ENCODE peak calls at places on chromosome 1, in six cellular contexts. One of them, this sample, is unnamed.

GRCh38 chr1:7641587-7642417 is 129.3 kb upstream of the VAMP3 start:
- DNase-seq in activated naive CD4-positive, alpha-beta T cell treated with anti-CD3 and anti-CD28 coated beads, Interleukin-2, amount 10 ng/mL, durations not matched to agents 7 days and 5 days: no peak
- DNase-seq in body of pancreas: no peak
- DNase-seq in amniotic stem cell: no peak
- DNase-seq in Jurkat, Clone E6-1: no peak
- DNase-seq in activated CD8-positive, alpha-beta memory T cell treated with anti-CD3 and anti-CD28 coated beads, Interleukin-2, amount 50 U/mL, for 48 hours: no peak
- DNase-seq in this sample: no peak

GRCh38 chr1:5564578-5565257 is 427.5 kb downstream of the NPHP4 start:
- DNase-seq in activated naive CD4-positive, alpha-beta T cell treated with anti-CD3 and anti-CD28 coated beads, Interleukin-2, amount 10 ng/mL, durations not matched to agents 7 days and 5 days: no peak
- DNase-seq in body of pancreas: no peak
- DNase-seq in Jurkat, Clone E6-1: no peak
- DNase-seq in activated CD8-positive, alpha-beta memory T cell treated with anti-CD3 and anti-CD28 coated beads, Interleukin-2, amount 50 U/mL, for 48 hours: no peak
- DNase-seq in amniotic stem cell: no peak
- DNase-seq in this sample: peak; percentile 68

GRCh38 chr1:8120693-8121260 is 94.7 kb upstream of the ERRFI1 start:
- DNase-seq in body of pancreas: peak; percentile 54
- DNase-seq in activated CD8-positive, alpha-beta memory T cell treated with anti-CD3 and anti-CD28 coated beads, Interleukin-2, amount 50 U/mL, for 48 hours: no peak
- DNase-seq in Jurkat, Clone E6-1: no peak
- DNase-seq in amniotic stem cell: no peak
- DNase-seq in activated naive CD4-positive, alpha-beta T cell treated with anti-CD3 and anti-CD28 coated beads, Interleukin-2, amount 10 ng/mL, durations not matched to agents 7 days and 5 days: no peak
- DNase-seq in this sample: no peak

GRCh38 chr1:32400876-32401631 is 6.8 kb upstream of the BSDC1 start:
- DNase-seq in activated CD8-positive, alpha-beta memory T cell treated with anti-CD3 and anti-CD28 coated beads, Interleukin-2, amount 50 U/mL, for 48 hours: peak; percentile 79
- DNase-seq in activated naive CD4-positive, alpha-beta T cell treated with anti-CD3 and anti-CD28 coated beads, Interleukin-2, amount 10 ng/mL, durations not matched to agents 7 days and 5 days: peak; percentile 69
- DNase-seq in body of pancreas: peak; percentile 86
- DNase-seq in Jurkat, Clone E6-1: no peak
- DNase-seq in amniotic stem cell: peak; percentile 86
- DNase-seq in this sample: peak; percentile 92

GRCh38 chr1:116493484-116494350 is 77.1 kb downstream of the CD58 start:
- DNase-seq in activated CD8-positive, alpha-beta memory T cell treated with anti-CD3 and anti-CD28 coated beads, Interleukin-2, amount 50 U/mL, for 48 hours: no peak
- DNase-seq in body of pancreas: no peak
- DNase-seq in amniotic stem cell: no peak
- DNase-seq in activated naive CD4-positive, alpha-beta T cell treated with anti-CD3 and anti-CD28 coated beads, Interleukin-2, amount 10 ng/mL, durations not matched to agents 7 days and 5 days: no peak
- DNase-seq in Jurkat, Clone E6-1: no peak
- DNase-seq in this sample: no peak

GRCh38 chr1:26288311-26288941 is 8.5 kb downstream of the SH3BGRL3 start:
- DNase-seq in activated CD8-positive, alpha-beta memory T cell treated with anti-CD3 and anti-CD28 coated beads, Interleukin-2, amount 50 U/mL, for 48 hours: peak; percentile 80
- DNase-seq in body of pancreas: no peak
- DNase-seq in amniotic stem cell: no peak
- DNase-seq in activated naive CD4-positive, alpha-beta T cell treated with anti-CD3 and anti-CD28 coated beads, Interleukin-2, amount 10 ng/mL, durations not matched to agents 7 days and 5 days: peak; percentile 76
- DNase-seq in Jurkat, Clone E6-1: peak; percentile 76
- DNase-seq in this sample: no peak

GRCh38 chr1:77833521-77834100 is 54.2 kb downstream of the MIGA1 start:
- DNase-seq in activated CD8-positive, alpha-beta memory T cell treated with anti-CD3 and anti-CD28 coated beads, Interleukin-2, amount 50 U/mL, for 48 hours: no peak
- DNase-seq in amniotic stem cell: no peak
- DNase-seq in Jurkat, Clone E6-1: no peak
- DNase-seq in body of pancreas: no peak
- DNase-seq in activated naive CD4-positive, alpha-beta T cell treated with anti-CD3 and anti-CD28 coated beads, Interleukin-2, amount 10 ng/mL, durations not matched to agents 7 days and 5 days: no peak
- DNase-seq in this sample: no peak

GRCh38 chr1:169367096-169367685 is 406 bp downstream of the NME7 start:
- DNase-seq in Jurkat, Clone E6-1: no peak
- DNase-seq in body of pancreas: no peak
- DNase-seq in activated CD8-positive, alpha-beta memory T cell treated with anti-CD3 and anti-CD28 coated beads, Interleukin-2, amount 50 U/mL, for 48 hours: no peak
- DNase-seq in activated naive CD4-positive, alpha-beta T cell treated with anti-CD3 and anti-CD28 coated beads, Interleukin-2, amount 10 ng/mL, durations not matched to agents 7 days and 5 days: no peak
- DNase-seq in amniotic stem cell: no peak
- DNase-seq in this sample: no peak

GRCh38 chr1:101697057-101697456 is 299.7 kb downstream of the OLFM3 start:
- DNase-seq in activated CD8-positive, alpha-beta memory T cell treated with anti-CD3 and anti-CD28 coated beads, Interleukin-2, amount 50 U/mL, for 48 hours: no peak
- DNase-seq in amniotic stem cell: no peak
- DNase-seq in Jurkat, Clone E6-1: peak; percentile 2
- DNase-seq in body of pancreas: no peak
- DNase-seq in activated naive CD4-positive, alpha-beta T cell treated with anti-CD3 and anti-CD28 coated beads, Interleukin-2, amount 10 ng/mL, durations not matched to agents 7 days and 5 days: no peak
- DNase-seq in this sample: no peak

GRCh38 chr1:97017895-97018294 is 296.3 kb downstream of the PTBP2 start:
- DNase-seq in body of pancreas: no peak
- DNase-seq in activated naive CD4-positive, alpha-beta T cell treated with anti-CD3 and anti-CD28 coated beads, Interleukin-2, amount 10 ng/mL, durations not matched to agents 7 days and 5 days: no peak
- DNase-seq in Jurkat, Clone E6-1: no peak
- DNase-seq in amniotic stem cell: no peak
- DNase-seq in activated CD8-positive, alpha-beta memory T cell treated with anti-CD3 and anti-CD28 coated beads, Interleukin-2, amount 50 U/mL, for 48 hours: no peak
- DNase-seq in this sample: no peak

GRCh38 chr1:81899214-81899613 is 98.5 kb downstream of the ADGRL2 start:
- DNase-seq in body of pancreas: no peak
- DNase-seq in Jurkat, Clone E6-1: no peak
- DNase-seq in activated CD8-positive, alpha-beta memory T cell treated with anti-CD3 and anti-CD28 coated beads, Interleukin-2, amount 50 U/mL, for 48 hours: no peak
- DNase-seq in activated naive CD4-positive, alpha-beta T cell treated with anti-CD3 and anti-CD28 coated beads, Interleukin-2, amount 10 ng/mL, durations not matched to agents 7 days and 5 days: no peak
- DNase-seq in amniotic stem cell: no peak
- DNase-seq in this sample: no peak

GRCh38 chr1:181119076-181119989 is 30.8 kb downstream of the IER5 start:
- DNase-seq in body of pancreas: no peak
- DNase-seq in activated CD8-positive, alpha-beta memory T cell treated with anti-CD3 and anti-CD28 coated beads, Interleukin-2, amount 50 U/mL, for 48 hours: no peak
- DNase-seq in Jurkat, Clone E6-1: no peak
- DNase-seq in amniotic stem cell: no peak
- DNase-seq in activated naive CD4-positive, alpha-beta T cell treated with anti-CD3 and anti-CD28 coated beads, Interleukin-2, amount 10 ng/mL, durations not matched to agents 7 days and 5 days: no peak
- DNase-seq in this sample: no peak

GRCh38 chr1:202009326-202010031 is 908 bp upstream of the ELF3 start:
- DNase-seq in amniotic stem cell: peak; percentile 49
- DNase-seq in body of pancreas: peak; percentile 91
- DNase-seq in activated CD8-positive, alpha-beta memory T cell treated with anti-CD3 and anti-CD28 coated beads, Interleukin-2, amount 50 U/mL, for 48 hours: peak; percentile 82
- DNase-seq in Jurkat, Clone E6-1: peak; percentile 25
- DNase-seq in activated naive CD4-positive, alpha-beta T cell treated with anti-CD3 and anti-CD28 coated beads, Interleukin-2, amount 10 ng/mL, durations not matched to agents 7 days and 5 days: peak; percentile 71
- DNase-seq in this sample: peak; percentile 92

This sample was measured in osteocyte.